ENCODE peak calls at places on chromosomes 3 and 15, in seven cellular contexts. T is H9, M is neuronal stem cell, W is IMR-90, V is mesenchymal stem cell, Z is trophoblast cell, A is H1. X is an unnamed sample.

GRCh38 chr3:117114517-117115265 is 405.1 kb downstream of the TUSC7 start:
- DNase-seq in T (no peak), M (no peak), W (no peak), V (no peak), Z (no peak), A (peak), X (peak)

GRCh38 chr15:63065262-63066234 is 23.0 kb downstream of the TPM1 start:
- DNase-seq in T (no peak), M (no peak), W (no peak), V (peak), Z (peak), A (no peak), X (no peak)

GRCh38 chr3:139128803-139129202 is 84.1 kb upstream of the PRR23C start:
- DNase-seq in T (no peak), M (no peak), W (peak), V (no peak), Z (no peak), A (no peak), X (no peak)

GRCh38 chr15:86063328-86064180 is 16.1 kb upstream of the AGBL1 start:
- DNase-seq in T (no peak), M (peak), W (no peak), V (no peak), Z (no peak), A (no peak), X (no peak)

GRCh38 chr3:9703736-9704342 is at the start of gene CPNE9:
- DNase-seq in T (peak), M (no peak), W (no peak), V (no peak), Z (peak), A (no peak), X (no peak)

GRCh38 chr3:42539871-42540714 is 37.6 kb downstream of the VIPR1 start:
- DNase-seq in T (peak), M (peak), W (no peak), V (peak), Z (peak), A (peak), X (peak)

GRCh38 chr3:189121088-189121487 is 50.7 kb upstream of the TPRG1 start:
- DNase-seq in T (no peak), M (no peak), W (no peak), V (no peak), Z (no peak), A (no peak), X (no peak)

GRCh38 chr3:129569856-129570255 is 26.9 kb downstream of the H1-8 start:
- DNase-seq in T (no peak), M (no peak), W (no peak), V (no peak), Z (no peak), A (no peak), X (no peak)

GRCh38 chr3:52534281-52535183 is 875 bp upstream of the NT5DC2 start:
- DNase-seq in T (peak), M (no peak), W (peak), V (no peak), Z (peak), A (no peak), X (peak)

GRCh38 chr3:175356899-175357324 is 497.8 kb downstream of the NAALADL2 start:
- DNase-seq in T (no peak), M (no peak), W (peak), V (peak), Z (no peak), A (no peak), X (no peak)

GRCh38 chr15:88619796-88620195 is 1.3 kb upstream of the AEN start:
- DNase-seq in T (peak), M (no peak), W (no peak), V (no peak), Z (no peak), A (no peak), X (no peak)

GRCh38 chr15:74402873-74403589 is 30.7 kb downstream of the SEMA7A start:
- DNase-seq in T (no peak), M (no peak), W (no peak), V (no peak), Z (no peak), A (no peak), X (no peak)

GRCh38 chr3:53255360-53255774 is 455 bp downstream of the TKT start:
- DNase-seq in T (no peak), M (no peak), W (no peak), V (peak), Z (peak), A (no peak), X (no peak)

GRCh38 chr3:185728630-185729334 is 96.1 kb downstream of the IGF2BP2 start:
- DNase-seq in T (no peak), M (no peak), W (no peak), V (peak), Z (peak), A (no peak), X (no peak)

GRCh38 chr3:154142608-154143007 is 21.4 kb downstream of the ARHGEF26 start:
- DNase-seq in T (no peak), M (no peak), W (no peak), V (no peak), Z (peak), A (no peak), X (peak)

GRCh38 chr3:52021869-52022268 is 26.2 kb upstream of the RPL29 start:
- DNase-seq in T (no peak), M (no peak), W (no peak), V (peak), Z (no peak), A (no peak), X (no peak)

GRCh38 chr15:38593523-38593922 is 28.9 kb upstream of the RASGRP1 start:
- DNase-seq in T (no peak), M (no peak), W (no peak), V (no peak), Z (peak), A (no peak), X (peak)

GRCh38 chr3:123394391-123395022 is 54.4 kb downstream of the ADCY5 start:
- DNase-seq in T (no peak), M (no peak), W (no peak), V (no peak), Z (no peak), A (no peak), X (no peak)

GRCh38 chr15:80906159-80906775 is 83.4 kb downstream of the MESD start:
- DNase-seq in T (no peak), M (no peak), W (peak), V (no peak), Z (no peak), A (no peak), X (no peak)

GRCh38 chr3:14234197-14235002 is 55.8 kb downstream of the LSM3 start:
- DNase-seq in T (no peak), M (no peak), W (peak), V (no peak), Z (no peak), A (no peak), X (no peak)

GRCh38 chr3:130971208-130971607 is 55.4 kb downstream of the ASTE1 start:
- DNase-seq in T (no peak), M (no peak), W (peak), V (peak), Z (no peak), A (no peak), X (no peak)

GRCh38 chr3:126959921-126960603 is 22.9 kb upstream of the PLXNA1 start:
- DNase-seq in T (peak), M (no peak), W (peak), V (peak), Z (peak), A (no peak), X (peak)

GRCh38 chr3:182276512-182276911 is 516.8 kb upstream of the ATP11B start:
- DNase-seq in T (no peak), M (no peak), W (no peak), V (no peak), Z (no peak), A (no peak), X (no peak)

GRCh38 chr3:37683321-37683720 is 178.4 kb upstream of the CTDSPL start:
- DNase-seq in T (no peak), M (no peak), W (no peak), V (no peak), Z (no peak), A (no peak), X (no peak)

GRCh38 chr3:174125267-174125844 is 727.8 kb downstream of the NLGN1 start:
- DNase-seq in T (peak), M (no peak), W (peak), V (peak), Z (peak), A (no peak), X (peak)

GRCh38 chr15:98347001-98347400 is 301.3 kb upstream of the IGF1R start:
- DNase-seq in T (no peak), M (no peak), W (no peak), V (no peak), Z (no peak), A (no peak), X (no peak)

GRCh38 chr15:47390208-47390765 is 327.0 kb upstream of the SEMA6D start:
- DNase-seq in T (no peak), M (no peak), W (no peak), V (no peak), Z (peak), A (no peak), X (no peak)

GRCh38 chr15:46091860-46092450 is 457.1 kb downstream of the SQOR start:
- DNase-seq in T (peak), M (peak), W (peak), V (peak), Z (peak), A (peak), X (peak)

GRCh38 chr3:184598220-184598927 is 36.8 kb downstream of the EPHB3 start:
- DNase-seq in T (no peak), M (no peak), W (no peak), V (no peak), Z (no peak), A (no peak), X (no peak)

GRCh38 chr3:151085227-151085888 is at the start of gene MED12L:
- DNase-seq in T (peak), M (peak), W (peak), V (peak), Z (peak), A (no peak), X (peak)

GRCh38 chr3:60095511-60095910 is 1045.7 kb upstream of the CFAP20DC start:
- DNase-seq in T (no peak), M (no peak), W (no peak), V (no peak), Z (no peak), A (no peak), X (no peak)

GRCh38 chr3:177481329-177481728 is 284.0 kb upstream of the TBL1XR1 start:
- DNase-seq in T (no peak), M (no peak), W (no peak), V (no peak), Z (no peak), A (no peak), X (no peak)

DNA sequence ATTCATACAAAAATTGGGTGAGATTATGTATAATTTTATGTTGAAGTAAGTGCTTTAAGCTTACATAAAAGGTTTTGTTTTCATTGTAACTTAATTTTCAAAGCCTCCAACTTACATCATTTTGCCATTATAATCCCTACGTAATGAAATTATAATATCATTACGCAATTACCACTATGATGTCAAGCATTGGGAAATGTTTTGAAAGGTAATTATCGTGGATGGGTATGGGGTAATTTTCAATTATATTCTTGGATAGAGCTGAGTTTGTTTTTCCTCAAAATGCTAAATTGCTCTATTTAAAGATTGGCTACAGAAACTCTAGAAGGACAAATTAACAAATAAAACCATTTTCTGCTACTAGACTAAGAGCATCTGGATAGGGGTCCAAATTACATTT is 80.2 kb upstream of the FAM3D start:
- DNase-seq in T (no peak), M (no peak), W (no peak), V (no peak), Z (no peak), A (no peak), X (no peak)
- H2BK5ac ChIP-seq in T (no peak), M (no peak), W (no peak), V (no peak), Z (no peak), A (no peak), X (no peak)

DNA sequence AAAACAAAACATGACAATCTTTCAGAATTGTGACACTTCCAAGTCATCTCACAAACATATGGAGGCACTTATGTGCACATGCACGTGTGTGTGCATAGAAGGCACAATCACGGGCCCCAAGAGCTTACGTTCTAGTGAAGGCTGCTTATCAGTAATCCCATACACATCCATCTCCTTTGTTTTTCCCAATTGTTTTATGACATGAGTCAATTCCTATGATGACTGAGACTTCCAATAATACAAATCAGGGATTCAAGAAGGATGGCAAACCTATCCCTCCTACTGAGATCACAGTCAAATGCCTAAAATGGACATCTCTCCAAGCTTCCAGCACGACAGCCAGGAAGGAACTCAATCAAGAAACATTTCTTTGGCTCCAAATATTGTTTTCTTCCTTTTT is 11.5 kb downstream of the LDHAL6B start:
- DNase-seq in T (no peak), M (no peak), W (no peak), V (no peak), Z (no peak), A (no peak), X (no peak)
- H3K27ac ChIP-seq in T (no peak), M (no peak), W (no peak), V (no peak), Z (no peak), A (no peak), X (no peak)

GRCh38 chr3:57597240-57597972 is at the start of gene ARF4:
- DNase-seq in T (peak), M (peak), W (peak), V (peak), Z (peak), A (peak), X (peak)
- H2BK5ac ChIP-seq in T (peak), M (peak), W (peak), V (peak), Z (peak), A (peak), X (peak)

GRCh38 chr15:43867096-43867495 is 40.3 kb downstream of the WDR76 start:
- DNase-seq in T (no peak), M (no peak), W (no peak), V (no peak), Z (no peak), A (no peak), X (no peak)

GRCh38 chr15:43873651-43874050 is 46.8 kb downstream of the WDR76 start:
- DNase-seq in T (no peak), M (no peak), W (no peak), V (no peak), Z (no peak), A (no peak), X (no peak)

GRCh38 chr15:43868412-43868811 is 41.6 kb downstream of the WDR76 start:
- DNase-seq in T (no peak), M (no peak), W (no peak), V (no peak), Z (no peak), A (no peak), X (no peak)

GRCh38 chr15:43872416-43873020 is 45.7 kb downstream of the WDR76 start:
- DNase-seq in T (peak), M (peak), W (peak), V (peak), Z (peak), A (peak), X (peak)

GRCh38 chr15:43871835-43872234 is 45.0 kb downstream of the WDR76 start:
- DNase-seq in T (no peak), M (no peak), W (no peak), V (no peak), Z (no peak), A (no peak), X (no peak)
- H3K27ac ChIP-seq in T (no peak), M (no peak), W (no peak), V (no peak), Z (no peak), A (no peak), X (no peak)

GRCh38 chr3:141102372-141102771 is 51.2 kb downstream of the SPSB4 start:
- DNase-seq in T (no peak), M (no peak), W (no peak), V (no peak), Z (no peak), A (no peak), X (no peak)

GRCh38 chr3:141104151-141104741 is 53.1 kb downstream of the SPSB4 start:
- DNase-seq in T (no peak), M (no peak), W (no peak), V (no peak), Z (no peak), A (no peak), X (peak)

GRCh38 chr3:141105828-141106628 is 54.9 kb downstream of the SPSB4 start:
- DNase-seq in T (peak), M (peak), W (peak), V (peak), Z (peak), A (no peak), X (peak)

GRCh38 chr3:141103067-141103466 is 51.9 kb downstream of the SPSB4 start:
- DNase-seq in T (no peak), M (no peak), W (no peak), V (no peak), Z (no peak), A (no peak), X (peak)

DNA sequence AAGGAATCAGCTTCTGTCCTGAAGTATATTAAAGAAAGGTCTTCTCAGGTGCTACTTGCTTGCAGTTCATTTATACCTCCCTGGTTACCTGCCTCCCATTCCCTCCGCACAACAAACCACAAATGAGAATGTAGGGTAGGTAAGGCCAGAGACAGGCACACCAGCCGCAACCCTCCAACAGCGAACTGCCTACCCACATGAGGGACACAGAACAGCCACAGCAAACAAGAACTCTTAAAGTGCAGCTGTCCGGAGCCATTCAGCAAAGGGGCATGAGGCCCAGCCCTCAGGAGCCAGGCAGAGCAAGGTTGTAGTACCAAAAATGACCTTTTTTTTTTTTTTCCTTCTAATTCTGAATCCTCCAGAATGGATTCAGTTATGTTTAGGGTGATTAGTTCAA is 52.4 kb downstream of the SPSB4 start:
- DNase-seq in T (no peak), M (no peak), W (no peak), V (no peak), Z (no peak), A (no peak), X (no peak)
- H2BK5ac ChIP-seq in T (no peak), M (no peak), W (no peak), V (no peak), Z (peak), A (no peak), X (no peak)

GRCh38 chr3:58102976-58103447 is 94.8 kb downstream of the FLNB start:
- DNase-seq in T (no peak), M (no peak), W (no peak), V (no peak), Z (peak), A (no peak), X (no peak)
- H3K27ac ChIP-seq in T (no peak), M (no peak), W (no peak), V (peak), Z (peak), A (no peak), X (no peak)

GRCh38 chr15:69081310-69082004 is 67.0 kb downstream of the NOX5 start:
- DNase-seq in T (peak), M (no peak), W (peak), V (peak), Z (peak), A (no peak), X (peak)

GRCh38 chr15:69080958-69081248 is 66.4 kb downstream of the NOX5 start:
- DNase-seq in T (no peak), M (no peak), W (no peak), V (no peak), Z (no peak), A (no peak), X (no peak)

GRCh38 chr15:69082556-69082955 is 68.1 kb downstream of the NOX5 start:
- DNase-seq in T (no peak), M (no peak), W (no peak), V (no peak), Z (no peak), A (no peak), X (no peak)

GRCh38 chr15:69080203-69080957 is 65.9 kb downstream of the NOX5 start:
- DNase-seq in T (peak), M (no peak), W (no peak), V (no peak), Z (peak), A (no peak), X (peak)

DNA sequence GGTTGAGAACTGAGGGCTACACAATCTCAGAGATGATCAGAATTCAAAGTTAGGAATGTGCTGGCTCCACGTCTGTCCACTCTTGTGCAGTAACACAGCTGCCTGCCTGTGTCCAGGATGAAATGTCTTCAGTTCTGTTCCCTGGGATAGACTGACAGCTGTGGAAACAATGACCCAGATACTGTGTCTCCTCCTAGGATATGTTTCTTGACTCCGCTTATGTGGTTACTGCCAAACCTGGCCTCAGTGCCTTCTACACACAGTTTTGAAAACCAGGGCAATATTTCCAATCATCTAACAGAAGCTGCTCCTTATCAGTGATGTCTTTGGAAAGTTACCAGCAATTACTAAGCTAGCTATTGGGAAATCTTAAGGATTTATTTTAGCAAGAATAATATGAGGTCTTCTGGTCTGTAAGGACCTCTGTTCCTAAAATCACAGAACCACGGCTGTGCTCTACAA is 67.6 kb downstream of the NOX5 start:
- DNase-seq in T (no peak), M (no peak), W (peak), V (peak), Z (peak), A (no peak), X (no peak)
- H2BK5ac ChIP-seq in T (no peak), M (no peak), W (no peak), V (no peak), Z (no peak), A (no peak), X (no peak)

X was measured in mesendoderm.